ENCODE peak calls at places on chromosomes 4 and X, in four cellular contexts. B, P, D and Y are unnamed samples. For H3K9me3, the result is how much of the 10 kb centered on the place peaks cover.

GRCh38 chr4:8318509-8318908 is 49.0 kb downstream of the HTRA3 start:
- DNase-seq in D (no peak), P (no peak), B (no peak), Y (no peak)

GRCh38 chrX:51860679-51861078 is 32.7 kb upstream of the MAGED1 start:
- DNase-seq in D (no peak), B (peak), P (no peak), Y (peak)

GRCh38 chr4:80239480-80239879 is 27.0 kb upstream of the FGF5 start:
- DNase-seq in D (no peak), P (no peak), B (no peak), Y (no peak)

GRCh38 chrX:56793533-56794320 is 64.7 kb downstream of the NBDY start:
- DNase-seq in D (no peak), B (no peak), P (peak), Y (no peak)

GRCh38 chrX:129980540-129981206 is 1.8 kb upstream of the BCORL1 start:
- DNase-seq in B (no peak), P (peak), D (no peak), Y (peak)

GRCh38 chr4:69098470-69098869 is 2.2 kb downstream of the UGT2B7 start:
- DNase-seq in P (no peak), B (no peak), D (no peak), Y (no peak)

GRCh38 chrX:40085086-40085551 is 12.6 kb downstream of the BCOR start:
- DNase-seq in P (no peak), D (no peak), B (peak), Y (no peak)

GRCh38 chrX:7985568-7985967 is 58.4 kb upstream of the PNPLA4 start:
- DNase-seq in P (no peak), B (no peak), D (no peak), Y (no peak)

GRCh38 chr4:8746523-8747466 is 124.8 kb downstream of the HMX1 start:
- DNase-seq in P (peak), D (no peak), B (no peak), Y (no peak)

GRCh38 chrX:9538544-9539045 is 73.7 kb downstream of the TBL1X start:
- DNase-seq in D (no peak), B (no peak), P (no peak), Y (peak)

GRCh38 chr4:118845552-118846065 is 9.7 kb upstream of the SEC24D start:
- DNase-seq in D (no peak), P (no peak), B (no peak), Y (peak)

GRCh38 chr4:14478504-14478903 is 523.8 kb upstream of the CPEB2 start:
- DNase-seq in P (no peak), B (no peak), D (no peak), Y (no peak)

GRCh38 chr4:106647451-106647850 is 278.9 kb upstream of the GIMD1 start:
- DNase-seq in P (no peak), D (no peak), B (no peak), Y (peak)

GRCh38 chr4:85459736-85460135 is 15.2 kb upstream of the ARHGAP24 start:
- DNase-seq in B (no peak), P (no peak), D (no peak), Y (no peak)

DNA sequence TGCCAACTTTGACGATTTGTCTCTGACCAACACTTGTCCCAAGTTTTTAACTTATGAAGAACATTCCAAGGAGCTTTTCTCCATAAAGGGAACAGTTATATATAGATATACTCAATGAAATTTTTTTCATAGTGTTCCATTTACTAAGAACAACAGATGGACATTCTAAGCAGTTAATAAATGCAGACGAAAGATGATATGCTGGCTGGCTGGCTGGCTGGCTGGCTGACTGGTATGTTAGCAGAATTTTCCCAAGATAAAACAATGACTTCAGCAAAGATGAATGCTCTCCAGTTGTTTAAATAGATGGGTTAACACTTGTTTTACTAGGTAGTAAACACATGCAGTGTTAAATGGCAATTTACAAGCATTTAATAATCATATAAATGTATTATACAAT is 62.2 kb downstream of the SPANXN3 start:
- DNase-seq in P (no peak), B (no peak), D (no peak), Y (peak)
- H3K9me3 ChIP-seq in P (under half), B (under half), D (under half), Y (under half)

GRCh38 chr4:19152264-19152663 is 1099.4 kb upstream of the SLIT2 start:
- DNase-seq in D (no peak), B (no peak), P (no peak), Y (no peak)
- H3K9me3 ChIP-seq in D (under half), B (under half), P (under half), Y (under half)

GRCh38 chr4:188091-188490 is 63.8 kb downstream of the ZNF718 start:
- DNase-seq in B (no peak), D (no peak), P (no peak), Y (no peak)
- H3K9me3 ChIP-seq in B (under half), D (under half), P (under half), Y (under half)

DNA sequence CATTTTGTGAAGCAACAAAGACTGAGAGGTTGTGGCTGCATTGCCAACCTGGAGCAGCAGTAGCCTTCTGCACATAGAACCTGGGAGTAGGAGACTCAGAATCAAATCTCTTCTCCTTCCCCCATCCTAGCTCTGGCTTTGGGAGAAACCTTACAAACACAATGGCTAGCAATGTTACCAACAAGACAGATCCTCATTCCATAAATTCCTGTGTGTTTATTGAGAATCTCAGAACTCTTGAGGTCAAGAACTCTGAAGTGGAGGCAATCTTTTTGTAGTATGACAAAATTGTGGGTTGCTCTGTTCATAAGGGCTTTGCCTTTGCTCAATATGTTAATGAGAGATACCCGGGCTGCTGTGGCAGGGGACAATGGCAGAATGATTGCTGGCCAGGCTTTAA is 406.7 kb upstream of the SPANXN1 start:
- DNase-seq in P (no peak), D (no peak), B (no peak), Y (no peak)
- H3K9me3 ChIP-seq in P (under half), D (under half), B (under half), Y (under half)

GRCh38 chrX:66672106-66672505 is 33.2 kb upstream of the EDA2R start:
- DNase-seq in P (no peak), B (no peak), D (no peak), Y (no peak)
- H3K9me3 ChIP-seq in P (under half), B (under half), D (under half), Y (under half)

DNA sequence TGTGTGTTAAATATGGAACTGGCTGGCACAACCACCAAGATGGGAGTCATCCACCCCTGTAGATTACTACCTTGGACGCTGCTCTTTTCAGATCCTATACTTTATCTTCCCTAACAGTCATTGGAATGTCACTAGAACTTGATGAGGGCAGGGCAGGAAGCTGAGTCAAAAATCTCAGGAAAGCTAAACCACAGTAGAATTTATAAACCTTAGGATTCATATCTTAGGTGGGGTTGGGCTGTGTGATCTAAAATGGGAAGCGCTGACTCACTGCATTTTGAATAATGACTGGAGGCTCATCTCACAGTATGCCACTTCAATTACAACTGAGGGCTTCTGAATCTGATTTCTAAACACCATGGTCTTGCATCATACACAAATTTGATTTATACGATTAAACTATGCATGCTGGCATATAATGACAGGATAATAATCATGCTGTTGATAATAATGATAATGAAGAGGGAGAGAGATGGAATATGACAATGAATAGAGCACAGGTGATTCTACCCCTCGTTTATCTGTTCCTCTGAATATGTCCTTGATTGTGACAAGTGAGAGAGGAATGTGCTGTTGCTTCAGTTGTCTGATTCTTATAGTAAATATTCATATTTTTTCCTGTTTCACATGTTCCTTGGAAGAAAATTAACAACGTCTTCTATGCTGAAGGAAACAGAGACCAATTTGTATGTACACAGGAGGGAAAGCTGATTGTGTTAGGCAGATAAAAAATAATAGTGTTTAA is 270.3 kb upstream of the HS3ST1 start:
- DNase-seq in D (no peak), P (no peak), B (no peak), Y (no peak)
- H3K9me3 ChIP-seq in D (under half), P (under half), B (under half), Y (under half)

GRCh38 chr4:252065-252601 is 53.1 kb downstream of the ZNF732 start:
- DNase-seq in B (no peak), P (no peak), D (no peak), Y (no peak)
- H3K9me3 ChIP-seq in B (half or more), P (under half), D (under half), Y (under half)